ENCODE peak calls at places on chromosome 17, in five cellular contexts. P is cardiac muscle cell, Z is lower lobe of right lung, W is spleen, O is neural progenitor cell. D is an unnamed sample. For H3K4me1, the result is how much of the 10 kb centered on the place peaks cover.

GRCh38 chr17:8836821-8837426 is 30.6 kb downstream of the PIK3R6 start:
- DNase-seq in P (peak), W (no peak), O (no peak), Z (no peak), D (no peak)

GRCh38 chr17:78226752-78227454 is 4.5 kb upstream of the TMEM235 start:
- DNase-seq in Z (no peak), O (no peak), P (no peak), W (no peak), D (no peak)

GRCh38 chr17:60127068-60128064 is 22.4 kb upstream of the CA4 start:
- DNase-seq in Z (no peak), O (no peak), W (peak), P (no peak), D (no peak)

GRCh38 chr17:2954898-2955445 is 108.4 kb downstream of the OR1D5 start:
- DNase-seq in O (no peak), Z (no peak), W (no peak), P (peak), D (no peak)

GRCh38 chr17:57655564-57655963 is 89.5 kb downstream of the CCDC182 start:
- DNase-seq in Z (no peak), O (no peak), W (no peak), P (no peak), D (no peak)

GRCh38 chr17:64133546-64134215 is 3.7 kb upstream of the ERN1 start:
- DNase-seq in P (peak), O (peak), Z (no peak), W (no peak), D (no peak)

GRCh38 chr17:31499771-31500554 is 108.5 kb downstream of the RAB11FIP4 start:
- DNase-seq in P (peak), W (peak), Z (peak), O (peak), D (no peak)

GRCh38 chr17:36608280-36608679 is 6.9 kb downstream of the MRM1 start:
- DNase-seq in Z (peak), W (no peak), O (no peak), P (no peak), D (no peak)

GRCh38 chr17:82232322-82232785 is 3.5 kb downstream of the SLC16A3 start:
- DNase-seq in Z (no peak), P (no peak), W (no peak), O (no peak), D (no peak)

GRCh38 chr17:81120149-81120484 is 45.2 kb upstream of the PVALEF start:
- DNase-seq in P (no peak), W (no peak), Z (no peak), O (peak), D (no peak)

GRCh38 chr17:54813896-54814295 is 86.8 kb upstream of the TOM1L1 start:
- DNase-seq in P (no peak), W (no peak), O (no peak), Z (no peak), D (no peak)

GRCh38 chr17:35988164-35988563 is 1.6 kb upstream of the CCL14 start:
- DNase-seq in O (no peak), P (no peak), Z (no peak), W (no peak), D (no peak)

GRCh38 chr17:77516902-77517301 is 376.1 kb downstream of the SEC14L1 start:
- DNase-seq in O (no peak), Z (no peak), W (peak), P (peak), D (no peak)

GRCh38 chr17:65531508-65532431 is 29.7 kb downstream of the AXIN2 start:
- DNase-seq in W (peak), Z (no peak), P (peak), O (peak), D (no peak)

GRCh38 chr17:42774066-42774750 is 959 bp downstream of the VPS25 start:
- DNase-seq in W (no peak), O (no peak), P (no peak), Z (no peak), D (no peak)

GRCh38 chr17:65013613-65014391 is 42.7 kb downstream of the GNA13 start:
- DNase-seq in P (peak), Z (no peak), W (no peak), O (no peak), D (no peak)

GRCh38 chr17:27613425-27613824 is 17.6 kb upstream of the LGALS9 start:
- DNase-seq in Z (peak), O (no peak), P (no peak), W (peak), D (no peak)

GRCh38 chr17:42472709-42473521 is 14.2 kb downstream of the ATP6V0A1 start:
- DNase-seq in Z (no peak), P (peak), W (no peak), O (no peak), D (no peak)

GRCh38 chr17:39660397-39661043 is 4.6 kb upstream of the TCAP start:
- DNase-seq in W (peak), P (no peak), Z (no peak), O (no peak), D (no peak)
- H3K4me1 ChIP-seq in W (under half), P (under half), Z (half or more), O (under half), D (under half)

DNA sequence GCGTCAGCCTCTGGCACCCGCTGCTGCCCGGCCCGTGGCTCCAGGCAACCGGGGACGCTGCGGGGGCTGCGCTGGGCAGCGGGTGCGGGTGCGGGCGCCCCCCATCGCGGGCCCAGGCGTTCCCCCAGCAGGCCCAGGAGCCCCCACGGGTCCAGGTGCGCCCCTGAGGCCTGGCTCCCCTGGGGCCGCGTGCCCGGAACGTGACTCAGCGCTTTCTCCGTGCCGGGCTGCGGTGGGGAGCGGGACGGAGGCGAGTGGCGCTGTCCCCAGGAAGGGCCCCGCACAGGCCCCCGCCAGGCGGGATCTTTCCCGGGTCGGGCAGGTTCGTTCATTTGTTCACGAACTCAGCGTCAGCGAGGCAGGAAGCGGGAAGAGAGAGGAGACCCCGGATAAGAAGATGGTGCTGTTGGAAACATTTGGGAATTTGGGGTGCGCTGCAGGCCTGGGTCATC is 18.4 kb upstream of the EXOC7 start:
- DNase-seq in P (peak), W (peak), Z (no peak), O (no peak), D (no peak)
- H3K4me3 ChIP-seq in P (no peak), W (peak), Z (peak), O (no peak), D (peak)

GRCh38 chr17:17693253-17693954 is 12.1 kb downstream of the RAI1 start:
- DNase-seq in Z (peak), P (peak), O (peak), W (peak), D (no peak)
- H3K4me1 ChIP-seq in Z (half or more), P (under half), O (under half), W (half or more), D (under half)

GRCh38 chr17:49752508-49752907 is 11.4 kb downstream of the FAM117A start:
- DNase-seq in W (no peak), Z (no peak), O (no peak), P (no peak), D (no peak)
- H3K4me3 ChIP-seq in W (no peak), Z (no peak), O (no peak), P (no peak), D (no peak)

DNA sequence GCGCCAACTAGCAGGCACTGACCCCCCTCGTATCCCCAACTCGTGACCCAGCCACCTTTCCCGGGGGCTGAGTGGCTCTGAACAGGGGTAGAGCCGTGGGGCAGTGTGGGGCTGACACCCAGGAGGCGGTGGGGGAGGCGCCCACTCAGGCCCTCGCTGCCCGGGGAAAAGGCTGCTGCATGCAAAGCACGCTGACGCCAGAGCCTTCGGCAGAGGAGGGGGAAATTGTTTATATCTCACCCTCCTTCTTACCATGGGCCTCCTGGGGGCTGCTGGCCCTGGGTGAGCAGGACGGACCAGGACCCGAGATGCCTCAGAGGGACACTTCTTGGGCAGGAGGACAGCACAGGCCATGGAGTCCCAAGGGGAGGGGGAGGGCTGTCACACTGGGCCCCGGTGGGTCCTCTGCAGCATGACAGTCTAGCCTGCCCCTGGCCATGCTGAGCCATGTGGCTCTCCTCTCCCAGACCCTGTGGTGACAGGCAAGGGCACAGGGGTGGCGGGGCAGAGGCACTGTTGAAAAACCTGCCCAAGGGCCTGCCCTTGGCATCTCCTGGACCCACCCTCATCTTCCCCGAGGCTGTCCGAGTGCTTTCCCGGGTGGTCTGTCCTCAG is 14.5 kb upstream of the ENPP7 start:
- DNase-seq in W (no peak), Z (no peak), P (no peak), O (no peak), D (no peak)
- H3K4me1 ChIP-seq in W (under half), Z (under half), P (under half), O (under half), D (under half)

GRCh38 chr17:34842235-34842634 is 119.0 kb downstream of the CCT6B start:
- DNase-seq in W (no peak), P (no peak), Z (no peak), O (no peak), D (no peak)
- H3K4me3 ChIP-seq in W (no peak), P (no peak), Z (no peak), O (no peak), D (no peak)

GRCh38 chr17:51461578-51462004 is 201.2 kb downstream of the UTP18 start:
- DNase-seq in W (no peak), O (peak), Z (peak), P (peak), D (peak)
- H3K4me1 ChIP-seq in W (under half), O (under half), Z (under half), P (under half), D (under half)

GRCh38 chr17:79610151-79610645 is 653 bp downstream of the RBFOX3 start:
- DNase-seq in Z (no peak), O (no peak), P (no peak), W (no peak), D (no peak)
- H3K4me3 ChIP-seq in Z (no peak), O (peak), P (no peak), W (no peak), D (peak)

GRCh38 chr17:1109606-1110523 is 69.9 kb downstream of the ABR start:
- DNase-seq in P (no peak), O (peak), W (peak), Z (no peak), D (no peak)

GRCh38 chr17:1112875-1113274 is 66.9 kb downstream of the ABR start:
- DNase-seq in Z (peak), O (no peak), P (no peak), W (no peak), D (no peak)

GRCh38 chr17:1110844-1111598 is 68.8 kb downstream of the ABR start:
- DNase-seq in P (peak), W (no peak), O (no peak), Z (peak), D (no peak)

GRCh38 chr17:1110524-1110843 is 69.3 kb downstream of the ABR start:
- DNase-seq in O (no peak), P (no peak), W (no peak), Z (no peak), D (no peak)

DNA sequence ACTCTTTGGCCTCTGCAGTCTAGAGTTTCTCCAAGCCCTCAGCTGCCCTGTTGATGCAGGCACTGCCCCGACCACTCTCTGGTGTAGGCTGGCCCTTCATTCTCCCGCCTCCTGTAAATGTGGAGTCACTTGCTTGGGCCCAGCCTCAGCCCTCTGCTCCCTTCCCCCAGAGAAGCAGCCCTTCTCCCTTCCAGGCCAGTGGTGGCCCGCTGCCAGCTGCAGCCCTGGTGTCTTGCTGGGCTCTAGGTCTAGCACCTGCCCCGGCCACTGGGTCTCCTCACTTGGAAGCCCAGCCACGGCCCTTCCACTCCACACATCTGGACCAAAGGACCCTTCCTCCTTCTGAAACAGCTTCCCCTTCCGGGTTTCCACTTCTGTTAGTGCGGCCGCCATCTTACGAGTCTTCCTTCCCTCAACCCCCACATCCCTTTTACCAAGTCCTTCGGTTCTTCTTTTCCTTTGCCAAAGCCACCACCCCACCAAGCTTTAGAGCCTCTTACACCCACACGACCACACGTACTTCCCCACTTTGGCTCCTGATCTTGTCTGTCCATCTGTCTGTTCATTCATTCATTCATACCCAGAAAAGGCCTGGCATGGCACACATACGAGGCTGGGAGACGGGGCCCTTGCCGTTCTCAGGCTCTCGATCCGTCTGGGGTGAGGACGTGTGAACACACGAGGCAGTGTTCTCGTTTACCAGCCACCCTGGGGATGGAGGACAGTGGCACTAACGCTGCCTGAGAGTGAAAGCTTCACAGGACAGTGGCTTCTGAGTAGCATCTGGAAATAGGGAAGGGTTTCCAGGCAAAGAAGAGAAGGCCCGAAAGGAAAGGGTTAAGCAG is 68.0 kb downstream of the ABR start:
- DNase-seq in Z (peak), P (peak), O (no peak), W (no peak), D (no peak)
- H3K4me1 ChIP-seq in Z (half or more), P (under half), O (under half), W (under half), D (under half)